ENCODE peak calls at places on chromosomes 1 and 21, in seven cellular contexts. One of them, this sample, is unnamed.

GRCh38 chr1:64343105-64343960 is 126.6 kb upstream of the CACHD1 start:
- DNase-seq in colonic mucosa: no peak
- DNase-seq in effector memory CD4-positive, alpha-beta T cell: no peak
- DNase-seq in RWPE1: peak
- DNase-seq in lower lobe of right lung: no peak
- DNase-seq in heart right ventricle: no peak
- DNase-seq in left ventricle myocardium inferior: no peak
- DNase-seq in this sample: no peak

GRCh38 chr1:108199231-108199657 is 899 bp downstream of the SLC25A24 start:
- DNase-seq in RWPE1: peak
- DNase-seq in effector memory CD4-positive, alpha-beta T cell: no peak
- DNase-seq in colonic mucosa: peak
- DNase-seq in heart right ventricle: peak
- DNase-seq in left ventricle myocardium inferior: no peak
- DNase-seq in lower lobe of right lung: no peak
- DNase-seq in this sample: no peak

GRCh38 chr1:13513885-13514546 is at the start of gene LRRC38:
- DNase-seq in colonic mucosa: peak
- DNase-seq in effector memory CD4-positive, alpha-beta T cell: no peak
- DNase-seq in heart right ventricle: peak
- DNase-seq in RWPE1: no peak
- DNase-seq in left ventricle myocardium inferior: peak
- DNase-seq in lower lobe of right lung: no peak
- DNase-seq in this sample: no peak

GRCh38 chr1:246794261-246795093 is 70.3 kb downstream of the SCCPDH start:
- DNase-seq in RWPE1: peak
- DNase-seq in lower lobe of right lung: no peak
- DNase-seq in effector memory CD4-positive, alpha-beta T cell: no peak
- DNase-seq in colonic mucosa: no peak
- DNase-seq in heart right ventricle: no peak
- DNase-seq in left ventricle myocardium inferior: no peak
- DNase-seq in this sample: no peak

GRCh38 chr1:46244656-46245371 is 2.7 kb upstream of the RAD54L start:
- DNase-seq in effector memory CD4-positive, alpha-beta T cell: no peak
- DNase-seq in left ventricle myocardium inferior: no peak
- DNase-seq in heart right ventricle: no peak
- DNase-seq in RWPE1: peak
- DNase-seq in lower lobe of right lung: no peak
- DNase-seq in colonic mucosa: no peak
- DNase-seq in this sample: no peak

GRCh38 chr1:118250232-118250631 is 65.2 kb upstream of the SPAG17 start:
- DNase-seq in RWPE1: no peak
- DNase-seq in colonic mucosa: no peak
- DNase-seq in effector memory CD4-positive, alpha-beta T cell: no peak
- DNase-seq in heart right ventricle: no peak
- DNase-seq in lower lobe of right lung: no peak
- DNase-seq in left ventricle myocardium inferior: no peak
- DNase-seq in this sample: no peak

GRCh38 chr1:214364335-214364734 is 83.4 kb downstream of the SMYD2 start:
- DNase-seq in left ventricle myocardium inferior: peak
- DNase-seq in effector memory CD4-positive, alpha-beta T cell: no peak
- DNase-seq in lower lobe of right lung: no peak
- DNase-seq in heart right ventricle: peak
- DNase-seq in colonic mucosa: no peak
- DNase-seq in RWPE1: no peak
- DNase-seq in this sample: no peak

GRCh38 chr21:45853703-45854342 is 127.7 kb upstream of the COL6A1 start:
- DNase-seq in effector memory CD4-positive, alpha-beta T cell: no peak
- DNase-seq in heart right ventricle: no peak
- DNase-seq in left ventricle myocardium inferior: no peak
- DNase-seq in lower lobe of right lung: no peak
- DNase-seq in RWPE1: peak
- DNase-seq in colonic mucosa: no peak
- DNase-seq in this sample: no peak

GRCh38 chr21:22319435-22319834 is 1321.2 kb downstream of the NCAM2 start:
- DNase-seq in heart right ventricle: no peak
- DNase-seq in colonic mucosa: no peak
- DNase-seq in lower lobe of right lung: no peak
- DNase-seq in effector memory CD4-positive, alpha-beta T cell: no peak
- DNase-seq in left ventricle myocardium inferior: no peak
- DNase-seq in RWPE1: no peak
- DNase-seq in this sample: no peak

GRCh38 chr21:36722370-36723368 is 23.8 kb downstream of the SIM2 start:
- DNase-seq in lower lobe of right lung: no peak
- DNase-seq in left ventricle myocardium inferior: no peak
- DNase-seq in heart right ventricle: no peak
- DNase-seq in effector memory CD4-positive, alpha-beta T cell: no peak
- DNase-seq in colonic mucosa: no peak
- DNase-seq in RWPE1: no peak
- DNase-seq in this sample: no peak

GRCh38 chr1:111600886-111601386 is 18.7 kb upstream of the RAP1A start:
- DNase-seq in lower lobe of right lung: no peak
- DNase-seq in colonic mucosa: no peak
- DNase-seq in RWPE1: no peak
- DNase-seq in left ventricle myocardium inferior: no peak
- DNase-seq in heart right ventricle: no peak
- DNase-seq in effector memory CD4-positive, alpha-beta T cell: no peak
- DNase-seq in this sample: no peak

GRCh38 chr1:119859647-119860046 is 36.7 kb downstream of the ADAM30 start:
- DNase-seq in effector memory CD4-positive, alpha-beta T cell: no peak
- DNase-seq in RWPE1: peak
- DNase-seq in heart right ventricle: no peak
- DNase-seq in lower lobe of right lung: no peak
- DNase-seq in colonic mucosa: no peak
- DNase-seq in left ventricle myocardium inferior: no peak
- DNase-seq in this sample: no peak

GRCh38 chr1:248696261-248696660 is 6.3 kb downstream of the OR14I1 start:
- DNase-seq in effector memory CD4-positive, alpha-beta T cell: no peak
- DNase-seq in left ventricle myocardium inferior: no peak
- DNase-seq in lower lobe of right lung: no peak
- DNase-seq in RWPE1: no peak
- DNase-seq in heart right ventricle: no peak
- DNase-seq in colonic mucosa: peak
- DNase-seq in this sample: no peak

DNA sequence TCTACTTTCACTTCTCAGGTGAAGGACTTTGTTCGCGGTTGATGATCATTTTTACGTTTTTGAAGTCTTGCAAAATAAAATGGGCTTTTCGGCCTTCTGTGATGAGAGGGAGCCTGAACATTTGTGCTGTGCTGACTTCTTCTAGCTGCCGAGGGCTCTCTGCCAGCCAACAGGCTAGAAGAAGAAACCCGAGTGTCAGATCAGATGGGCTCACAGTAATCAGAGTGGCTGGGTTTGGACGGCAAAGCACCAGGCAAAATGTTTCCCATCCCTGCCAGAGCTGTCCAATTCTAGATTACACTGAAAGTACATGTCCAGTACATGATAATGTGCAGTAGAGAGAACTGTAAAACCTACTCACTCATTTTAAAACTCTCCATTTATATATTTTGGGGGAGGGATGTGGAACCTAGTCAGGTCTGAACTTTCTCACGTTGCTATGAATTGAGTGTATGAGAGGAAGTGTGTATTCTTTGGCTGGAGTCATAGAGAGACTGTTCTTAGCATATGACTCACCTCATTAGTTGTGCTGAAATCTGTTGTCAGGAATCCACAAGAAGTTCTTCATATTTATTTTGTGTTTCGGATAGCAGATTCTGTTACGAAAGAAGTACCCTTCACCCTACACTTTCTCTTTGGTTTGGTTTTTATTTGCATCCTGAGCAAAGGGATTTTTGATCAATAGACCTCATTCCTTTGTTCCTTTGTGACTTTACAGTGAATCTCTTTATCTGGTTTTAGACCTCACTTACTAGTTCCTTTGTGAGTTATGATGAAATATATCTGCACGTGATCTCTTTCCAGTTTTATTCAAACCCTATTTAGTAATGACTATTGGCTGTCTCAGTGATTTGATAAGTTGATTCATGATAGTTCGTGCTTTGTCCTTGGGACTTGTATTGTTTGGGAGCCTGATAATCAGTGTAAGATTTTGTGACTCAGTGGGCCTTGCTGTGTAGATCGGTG is 4.8 kb downstream of the ATP1A1 start:
- DNase-seq in heart right ventricle: peak
- DNase-seq in effector memory CD4-positive, alpha-beta T cell: no peak
- DNase-seq in colonic mucosa: peak
- DNase-seq in left ventricle myocardium inferior: peak
- DNase-seq in lower lobe of right lung: peak
- DNase-seq in RWPE1: peak
- DNase-seq in this sample: peak
- H3K27ac ChIP-seq in heart right ventricle: peak
- H3K27ac ChIP-seq in effector memory CD4-positive, alpha-beta T cell: peak
- H3K27ac ChIP-seq in colonic mucosa: peak
- H3K27ac ChIP-seq in left ventricle myocardium inferior: peak
- H3K27ac ChIP-seq in lower lobe of right lung: peak
- H3K27ac ChIP-seq in RWPE1: peak
- H3K27ac ChIP-seq in this sample: peak

DNA sequence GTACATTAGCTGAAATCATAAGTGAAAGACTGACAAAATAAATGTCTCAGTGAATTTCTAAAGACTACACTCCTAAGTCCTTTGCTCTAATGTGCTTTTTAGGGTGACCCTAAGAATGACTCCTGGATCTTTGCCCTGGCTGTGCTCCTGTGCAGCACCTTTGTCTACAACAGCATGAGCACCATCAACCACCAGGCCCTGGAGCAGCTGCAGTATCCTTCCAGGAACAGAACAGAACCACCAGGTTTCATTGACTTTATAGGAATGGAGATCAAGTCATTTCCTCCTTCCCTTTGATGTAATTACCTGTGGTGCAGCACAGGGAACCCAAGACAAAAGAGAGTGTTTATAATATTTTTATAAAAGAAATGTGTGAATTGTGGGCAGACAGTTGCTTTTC is 14.1 kb downstream of the GBP6 start:
- DNase-seq in effector memory CD4-positive, alpha-beta T cell: no peak
- DNase-seq in colonic mucosa: no peak
- DNase-seq in RWPE1: no peak
- DNase-seq in lower lobe of right lung: no peak
- DNase-seq in left ventricle myocardium inferior: no peak
- DNase-seq in heart right ventricle: no peak
- DNase-seq in this sample: no peak
- H3K27ac ChIP-seq in effector memory CD4-positive, alpha-beta T cell: no peak
- H3K27ac ChIP-seq in colonic mucosa: no peak
- H3K27ac ChIP-seq in RWPE1: no peak
- H3K27ac ChIP-seq in lower lobe of right lung: no peak
- H3K27ac ChIP-seq in left ventricle myocardium inferior: no peak
- H3K27ac ChIP-seq in heart right ventricle: no peak
- H3K27ac ChIP-seq in this sample: no peak

GRCh38 chr1:54272134-54272533 is 72.2 kb downstream of the MRPL37 start:
- DNase-seq in lower lobe of right lung: no peak
- DNase-seq in effector memory CD4-positive, alpha-beta T cell: no peak
- DNase-seq in colonic mucosa: no peak
- DNase-seq in heart right ventricle: no peak
- DNase-seq in left ventricle myocardium inferior: no peak
- DNase-seq in RWPE1: peak
- DNase-seq in this sample: no peak
- H3K27ac ChIP-seq in lower lobe of right lung: peak
- H3K27ac ChIP-seq in effector memory CD4-positive, alpha-beta T cell: no peak
- H3K27ac ChIP-seq in colonic mucosa: no peak
- H3K27ac ChIP-seq in heart right ventricle: no peak
- H3K27ac ChIP-seq in left ventricle myocardium inferior: peak
- H3K27ac ChIP-seq in RWPE1: peak
- H3K27ac ChIP-seq in this sample: no peak

DNA sequence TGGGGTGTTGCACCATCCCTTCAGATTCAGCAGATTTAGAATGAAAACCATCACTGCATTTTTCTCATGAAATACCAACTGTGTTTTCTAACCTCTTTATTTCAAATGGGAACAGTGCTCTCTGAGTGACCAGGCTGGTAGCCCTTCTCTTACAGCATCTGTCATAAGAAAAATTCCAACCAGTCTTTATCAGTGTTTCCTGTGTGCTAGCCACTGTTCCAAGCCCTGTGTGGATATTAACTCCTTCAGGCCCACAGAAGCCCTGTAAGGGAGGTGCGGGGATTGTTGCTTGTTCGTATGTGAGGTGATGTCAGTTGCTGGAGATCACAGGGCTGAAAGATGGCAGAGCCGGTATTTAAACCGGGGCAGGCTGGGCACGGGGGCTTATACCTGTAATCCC is 19.1 kb downstream of the H6PD start:
- DNase-seq in left ventricle myocardium inferior: no peak
- DNase-seq in effector memory CD4-positive, alpha-beta T cell: no peak
- DNase-seq in RWPE1: no peak
- DNase-seq in colonic mucosa: no peak
- DNase-seq in lower lobe of right lung: peak
- DNase-seq in heart right ventricle: no peak
- DNase-seq in this sample: no peak
- H3K27ac ChIP-seq in left ventricle myocardium inferior: peak
- H3K27ac ChIP-seq in effector memory CD4-positive, alpha-beta T cell: no peak
- H3K27ac ChIP-seq in RWPE1: no peak
- H3K27ac ChIP-seq in colonic mucosa: no peak
- H3K27ac ChIP-seq in lower lobe of right lung: no peak
- H3K27ac ChIP-seq in heart right ventricle: peak
- H3K27ac ChIP-seq in this sample: no peak

GRCh38 chr1:159829822-159830455 is 3.3 kb downstream of the SLAMF8 start:
- DNase-seq in left ventricle myocardium inferior: peak
- DNase-seq in colonic mucosa: no peak
- DNase-seq in effector memory CD4-positive, alpha-beta T cell: no peak
- DNase-seq in RWPE1: no peak
- DNase-seq in lower lobe of right lung: no peak
- DNase-seq in heart right ventricle: no peak
- DNase-seq in this sample: no peak
- H3K27ac ChIP-seq in left ventricle myocardium inferior: no peak
- H3K27ac ChIP-seq in colonic mucosa: no peak
- H3K27ac ChIP-seq in effector memory CD4-positive, alpha-beta T cell: no peak
- H3K27ac ChIP-seq in RWPE1: no peak
- H3K27ac ChIP-seq in lower lobe of right lung: no peak
- H3K27ac ChIP-seq in heart right ventricle: no peak
- H3K27ac ChIP-seq in this sample: no peak

This sample was measured in substantia nigra.